ENCODE peak calls at places on chromosomes 11 and 22, in eight cellular contexts. W, H, S, I, X, U, L and Y are unnamed samples.

GRCh38 chr11:30260813-30261212 is 30.0 kb downstream of the FSHB start:
- DNase-seq in I (no peak), X (no peak), U (no peak), W (no peak), L (no peak), S (no peak), H (no peak), Y (no peak)

GRCh38 chr11:10301656-10302293 is 3.1 kb upstream of the ADM start:
- DNase-seq in W (peak), U (no peak), H (no peak), L (no peak), S (no peak), X (no peak), I (no peak), Y (no peak)

GRCh38 chr22:27318516-27318915 is 483.0 kb downstream of the MN1 start:
- DNase-seq in H (no peak), I (peak), L (no peak), X (no peak), S (no peak), W (peak), U (no peak), Y (peak)

GRCh38 chr11:126914941-126915340 is 85.6 kb downstream of the KIRREL3 start:
- DNase-seq in S (no peak), X (peak), I (peak), U (no peak), W (peak), L (no peak), H (no peak), Y (no peak)

GRCh38 chr11:67613960-67614715 is 7.4 kb downstream of the NDUFV1 start:
- DNase-seq in I (no peak), S (peak), X (no peak), W (no peak), H (peak), L (peak), U (peak), Y (no peak)

GRCh38 chr11:110085255-110085838 is 7.8 kb upstream of the ZC3H12C start:
- DNase-seq in W (no peak), H (no peak), U (no peak), X (no peak), L (no peak), I (no peak), S (no peak), Y (no peak)

GRCh38 chr22:33678523-33678922 is 241.8 kb downstream of the LARGE1 start:
- DNase-seq in W (no peak), L (no peak), H (no peak), U (no peak), S (no peak), X (no peak), I (no peak), Y (no peak)

GRCh38 chr22:39350803-39351688 is 1.3 kb downstream of the SYNGR1 start:
- DNase-seq in X (no peak), I (no peak), H (peak), L (no peak), S (no peak), W (no peak), U (no peak), Y (no peak)

GRCh38 chr11:128226106-128226716 is 361.1 kb downstream of the ETS1 start:
- DNase-seq in X (no peak), I (no peak), H (no peak), S (no peak), L (no peak), U (no peak), W (no peak), Y (no peak)

GRCh38 chr11:75740681-75741080 is 23.0 kb downstream of the MOGAT2 start:
- DNase-seq in X (no peak), W (no peak), S (no peak), I (no peak), U (no peak), L (no peak), H (no peak), Y (no peak)

GRCh38 chr11:132115454-132115853 is 745.0 kb downstream of the NTM start:
- DNase-seq in X (no peak), W (no peak), I (no peak), S (no peak), U (no peak), H (no peak), L (no peak), Y (no peak)

GRCh38 chr11:88087281-88087680 is 88.0 kb downstream of the RAB38 start:
- DNase-seq in U (no peak), H (no peak), W (no peak), L (no peak), I (no peak), S (no peak), X (no peak), Y (no peak)

GRCh38 chr11:119422505-119423416 is at the start of gene THY1:
- DNase-seq in L (no peak), S (no peak), I (no peak), X (no peak), U (peak), W (no peak), H (no peak), Y (no peak)

GRCh38 chr11:44765026-44765595 is 38.3 kb downstream of the TSPAN18 start:
- DNase-seq in H (no peak), X (no peak), I (no peak), W (no peak), L (no peak), S (no peak), U (no peak), Y (no peak)

GRCh38 chr22:39593061-39593930 is 22.7 kb downstream of the CACNA1I start:
- DNase-seq in U (no peak), H (no peak), L (no peak), I (no peak), S (no peak), X (no peak), W (no peak), Y (no peak)

GRCh38 chr11:113163291-113164030 is 150.9 kb upstream of the TTC12 start:
- DNase-seq in W (no peak), U (no peak), S (no peak), L (no peak), I (no peak), H (no peak), X (no peak), Y (no peak)

GRCh38 chr11:86713552-86713951 is 41.1 kb upstream of the ME3 start:
- DNase-seq in I (no peak), H (no peak), U (no peak), X (no peak), W (no peak), L (no peak), S (no peak), Y (no peak)

GRCh38 chr11:57219021-57219627 is 17.9 kb downstream of the APLNR start:
- DNase-seq in H (no peak), W (no peak), S (no peak), U (no peak), I (no peak), L (no peak), X (no peak), Y (no peak)

GRCh38 chr11:106127604-106128003 is 50.1 kb downstream of the AASDHPPT start:
- DNase-seq in W (no peak), L (no peak), S (no peak), H (no peak), I (no peak), U (no peak), X (no peak), Y (no peak)

GRCh38 chr11:62534779-62535545 is 11.6 kb downstream of the AHNAK start:
- DNase-seq in W (no peak), U (no peak), I (no peak), S (no peak), H (no peak), L (no peak), X (no peak), Y (no peak)

GRCh38 chr11:96314326-96315050 is 28.5 kb downstream of the MAML2 start:
- DNase-seq in W (no peak), L (peak), X (no peak), H (no peak), S (peak), U (no peak), I (no peak), Y (no peak)

GRCh38 chr11:84383571-84383970 is 1097.4 kb upstream of the CCDC90B start:
- DNase-seq in U (no peak), I (no peak), W (no peak), X (no peak), H (no peak), L (no peak), S (no peak), Y (no peak)

GRCh38 chr22:49865156-49865555 is 11.5 kb downstream of the ZBED4 start:
- DNase-seq in X (no peak), H (no peak), W (no peak), I (no peak), L (no peak), S (no peak), U (no peak), Y (no peak)

DNA sequence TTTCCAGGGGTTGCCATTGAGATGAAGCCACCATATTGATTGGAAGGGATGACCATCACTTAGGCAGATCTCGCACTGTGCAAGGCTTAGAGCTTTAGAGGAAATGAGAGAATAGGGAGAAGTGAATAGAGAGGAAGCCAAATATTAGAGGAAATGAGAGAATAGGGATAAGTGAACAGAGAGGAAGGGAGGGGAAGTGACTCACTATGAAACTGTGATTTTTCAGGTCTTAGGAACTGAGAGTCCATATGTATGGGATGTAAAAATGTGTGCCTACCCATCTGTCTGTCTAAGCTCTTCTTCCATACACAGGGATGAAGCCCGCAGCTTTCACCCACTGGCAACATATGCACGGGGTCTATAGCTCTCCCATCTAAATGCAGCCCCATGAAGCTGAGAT is 6.4 kb upstream of the CCDC86 start:
- DNase-seq in H (no peak), W (no peak), I (no peak), S (no peak), U (no peak), L (no peak), X (no peak), Y (no peak)
- H3K4me3 ChIP-seq in H (no peak), W (no peak), I (no peak), S (no peak), U (no peak), L (no peak), X (no peak), Y (no peak)

DNA sequence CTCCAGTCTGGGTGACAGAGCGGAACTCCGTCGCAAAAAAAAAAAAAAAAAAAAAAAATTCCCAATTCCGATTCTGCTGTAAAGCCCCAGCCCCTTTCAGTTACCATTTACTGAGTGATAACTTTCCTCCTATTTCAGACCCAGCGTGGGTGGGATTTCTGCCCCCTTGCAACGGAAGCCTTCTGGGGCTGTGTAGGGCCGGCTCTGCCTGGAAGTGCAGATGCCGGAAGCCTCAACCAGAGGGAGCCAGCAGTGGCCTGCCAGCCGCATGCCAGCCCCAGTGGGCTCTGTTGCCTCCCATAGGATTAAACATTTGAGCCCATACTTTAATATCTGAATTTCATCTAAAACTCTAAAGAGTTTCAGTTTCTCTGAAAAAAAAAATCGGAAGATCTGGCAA is 60.0 kb upstream of the NUP50 start:
- DNase-seq in H (no peak), L (no peak), I (no peak), S (no peak), U (no peak), W (no peak), X (no peak), Y (no peak)
- TF ChIP-seq CTCF in H (no peak), L (no peak), I (peak), S (no peak), U (no peak), W (peak), X (peak), Y (no peak)

DNA sequence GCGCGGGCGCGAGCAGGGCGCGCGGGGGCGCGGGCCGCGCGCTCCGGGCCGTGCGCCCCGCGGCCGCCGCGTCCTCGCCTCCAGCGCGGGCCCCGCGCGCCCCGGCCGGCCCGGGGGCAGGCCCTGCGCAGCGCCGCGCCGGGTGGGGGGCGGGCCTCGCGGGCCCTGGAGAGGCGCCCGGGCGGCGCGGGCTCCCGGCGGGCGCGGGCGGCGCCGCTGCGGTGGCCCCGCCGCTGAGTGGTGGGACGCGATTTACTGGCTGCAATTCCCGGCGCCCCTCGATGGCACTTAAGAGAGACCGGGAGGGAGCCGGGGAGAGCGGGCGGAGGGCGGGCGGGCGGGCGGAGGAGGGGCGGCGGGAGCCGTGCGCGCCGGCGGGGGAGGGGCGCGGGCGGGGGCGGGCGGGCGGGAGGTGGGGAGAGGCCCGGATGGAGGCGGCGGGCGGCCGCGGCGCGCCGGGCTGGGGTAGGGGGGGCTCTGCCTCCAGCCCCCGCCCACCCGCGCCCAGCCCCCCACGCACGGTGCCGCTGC is 73.2 kb upstream of the TCF20 start:
- DNase-seq in W (no peak), L (no peak), X (no peak), H (no peak), S (no peak), I (no peak), U (no peak), Y (no peak)
- H3K4me3 ChIP-seq in W (peak), L (peak), X (peak), H (no peak), S (peak), I (peak), U (no peak), Y (peak)

GRCh38 chr11:122863704-122864326 is 18.7 kb upstream of the JHY start:
- DNase-seq in I (no peak), S (peak), H (no peak), L (no peak), W (no peak), X (no peak), U (no peak), Y (no peak)
- TF ChIP-seq CTCF in I (peak), S (peak), H (peak), L (peak), W (peak), X (peak), U (peak), Y (peak)